ENCODE peak calls at places on chromosome X, in eight cellular contexts. One of them, this sample, is unnamed.
A peak's percentile ranks its signal among the peaks of the same experiment; 100 is the strongest.

GRCh38 chrX:113947548-113947947 is 636.3 kb upstream of the HTR2C start:
- DNase-seq in testis: no peak
- DNase-seq in mucosa of descending colon: no peak
- DNase-seq in esophagus squamous epithelium: no peak
- DNase-seq in mesenchymal stem cell: no peak
- DNase-seq in upper lobe of right lung: no peak
- DNase-seq in CD8-positive, alpha-beta T cell: no peak
- DNase-seq in tibial nerve: no peak
- DNase-seq in this sample: no peak

GRCh38 chrX:25442501-25442900 is 426.7 kb upstream of the ARX start:
- DNase-seq in testis: peak; percentile 13
- DNase-seq in mucosa of descending colon: no peak
- DNase-seq in esophagus squamous epithelium: no peak
- DNase-seq in mesenchymal stem cell: no peak
- DNase-seq in upper lobe of right lung: no peak
- DNase-seq in CD8-positive, alpha-beta T cell: no peak
- DNase-seq in tibial nerve: no peak
- DNase-seq in this sample: no peak

GRCh38 chrX:93319604-93320003 is 353.8 kb downstream of the NAP1L3 start:
- DNase-seq in testis: no peak
- DNase-seq in mucosa of descending colon: no peak
- DNase-seq in esophagus squamous epithelium: no peak
- DNase-seq in mesenchymal stem cell: no peak
- DNase-seq in upper lobe of right lung: no peak
- DNase-seq in CD8-positive, alpha-beta T cell: no peak
- DNase-seq in tibial nerve: no peak
- DNase-seq in this sample: no peak

GRCh38 chrX:39133971-39134370 is 332.7 kb downstream of the MID1IP1 start:
- DNase-seq in testis: no peak
- DNase-seq in mucosa of descending colon: peak; percentile 47
- DNase-seq in esophagus squamous epithelium: no peak
- DNase-seq in mesenchymal stem cell: no peak
- DNase-seq in upper lobe of right lung: no peak
- DNase-seq in CD8-positive, alpha-beta T cell: no peak
- DNase-seq in tibial nerve: no peak
- DNase-seq in this sample: no peak

GRCh38 chrX:132463411-132463810 is 25.4 kb downstream of the MBNL3 start:
- DNase-seq in testis: peak; percentile 67
- DNase-seq in mucosa of descending colon: no peak
- DNase-seq in esophagus squamous epithelium: no peak
- DNase-seq in mesenchymal stem cell: no peak
- DNase-seq in upper lobe of right lung: no peak
- DNase-seq in CD8-positive, alpha-beta T cell: no peak
- DNase-seq in tibial nerve: no peak
- DNase-seq in this sample: no peak

GRCh38 chrX:132395059-132395458 is 93.8 kb downstream of the MBNL3 start:
- DNase-seq in testis: no peak
- DNase-seq in mucosa of descending colon: no peak
- DNase-seq in esophagus squamous epithelium: no peak
- DNase-seq in mesenchymal stem cell: no peak
- DNase-seq in upper lobe of right lung: no peak
- DNase-seq in CD8-positive, alpha-beta T cell: no peak
- DNase-seq in tibial nerve: no peak
- DNase-seq in this sample: no peak

GRCh38 chrX:152915541-152916241 is 17.8 kb downstream of the ZNF185 start:
- DNase-seq in testis: peak; percentile 22
- DNase-seq in mucosa of descending colon: no peak
- DNase-seq in esophagus squamous epithelium: no peak
- DNase-seq in mesenchymal stem cell: peak; percentile 71
- DNase-seq in upper lobe of right lung: no peak
- DNase-seq in CD8-positive, alpha-beta T cell: no peak
- DNase-seq in tibial nerve: no peak
- DNase-seq in this sample: peak; percentile 45

GRCh38 chrX:112651766-112652165 is 28.0 kb downstream of the LHFPL1 start:
- DNase-seq in testis: no peak
- DNase-seq in mucosa of descending colon: no peak
- DNase-seq in esophagus squamous epithelium: no peak
- DNase-seq in mesenchymal stem cell: peak; percentile 16
- DNase-seq in upper lobe of right lung: no peak
- DNase-seq in CD8-positive, alpha-beta T cell: no peak
- DNase-seq in tibial nerve: no peak
- DNase-seq in this sample: no peak

GRCh38 chrX:150569155-150569477 is 695 bp downstream of the MTM1 start:
- DNase-seq in testis: no peak
- DNase-seq in mucosa of descending colon: peak; percentile 66
- DNase-seq in esophagus squamous epithelium: no peak
- DNase-seq in mesenchymal stem cell: no peak
- DNase-seq in upper lobe of right lung: peak; percentile 71
- DNase-seq in CD8-positive, alpha-beta T cell: peak; percentile 22
- DNase-seq in tibial nerve: no peak
- DNase-seq in this sample: no peak

GRCh38 chrX:156001667-156002021 is 4.1 kb downstream of the IL9R start:
- DNase-seq in testis: no peak
- DNase-seq in mucosa of descending colon: no peak
- DNase-seq in esophagus squamous epithelium: no peak
- DNase-seq in mesenchymal stem cell: no peak
- DNase-seq in upper lobe of right lung: no peak
- DNase-seq in CD8-positive, alpha-beta T cell: no peak
- DNase-seq in tibial nerve: no peak
- DNase-seq in this sample: no peak

GRCh38 chrX:7647826-7648225 is 195.1 kb upstream of the VCX start:
- DNase-seq in testis: no peak
- DNase-seq in mucosa of descending colon: no peak
- DNase-seq in esophagus squamous epithelium: no peak
- DNase-seq in mesenchymal stem cell: no peak
- DNase-seq in upper lobe of right lung: no peak
- DNase-seq in CD8-positive, alpha-beta T cell: no peak
- DNase-seq in tibial nerve: no peak
- DNase-seq in this sample: no peak

GRCh38 chrX:94058728-94059382 is 384.8 kb downstream of the FAM133A start:
- DNase-seq in testis: peak; percentile 48
- DNase-seq in mucosa of descending colon: no peak
- DNase-seq in esophagus squamous epithelium: no peak
- DNase-seq in mesenchymal stem cell: no peak
- DNase-seq in upper lobe of right lung: no peak
- DNase-seq in CD8-positive, alpha-beta T cell: no peak
- DNase-seq in tibial nerve: no peak
- DNase-seq in this sample: peak; percentile 1

GRCh38 chrX:39688576-39689373 is 409.0 kb downstream of the BCOR start:
- DNase-seq in testis: peak; percentile 53
- DNase-seq in mucosa of descending colon: peak; percentile 61
- DNase-seq in esophagus squamous epithelium: no peak
- DNase-seq in mesenchymal stem cell: peak; percentile 50
- DNase-seq in upper lobe of right lung: peak; percentile 81
- DNase-seq in CD8-positive, alpha-beta T cell: no peak
- DNase-seq in tibial nerve: peak; percentile 30
- DNase-seq in this sample: peak; percentile 54

GRCh38 chrX:72545990-72546389 is 26.7 kb downstream of the HDAC8 start:
- DNase-seq in testis: no peak
- DNase-seq in mucosa of descending colon: no peak
- DNase-seq in esophagus squamous epithelium: no peak
- DNase-seq in mesenchymal stem cell: no peak
- DNase-seq in upper lobe of right lung: no peak
- DNase-seq in CD8-positive, alpha-beta T cell: no peak
- DNase-seq in tibial nerve: no peak
- DNase-seq in this sample: no peak

GRCh38 chrX:13283512-13283911 is 36.3 kb downstream of the ATXN3L start:
- DNase-seq in testis: no peak
- DNase-seq in mucosa of descending colon: no peak
- DNase-seq in esophagus squamous epithelium: no peak
- DNase-seq in mesenchymal stem cell: no peak
- DNase-seq in upper lobe of right lung: no peak
- DNase-seq in CD8-positive, alpha-beta T cell: no peak
- DNase-seq in tibial nerve: no peak
- DNase-seq in this sample: no peak

GRCh38 chrX:119427024-119427794 is 28.1 kb downstream of the SLC25A43 start:
- DNase-seq in testis: peak; percentile 54
- DNase-seq in mucosa of descending colon: no peak
- DNase-seq in esophagus squamous epithelium: no peak
- DNase-seq in mesenchymal stem cell: peak; percentile 18
- DNase-seq in upper lobe of right lung: no peak
- DNase-seq in CD8-positive, alpha-beta T cell: peak; percentile 0
- DNase-seq in tibial nerve: no peak
- DNase-seq in this sample: no peak

GRCh38 chrX:43140546-43140945 is 362.6 kb upstream of the PPP1R2C start:
- DNase-seq in testis: no peak
- DNase-seq in mucosa of descending colon: no peak
- DNase-seq in esophagus squamous epithelium: no peak
- DNase-seq in mesenchymal stem cell: no peak
- DNase-seq in upper lobe of right lung: no peak
- DNase-seq in CD8-positive, alpha-beta T cell: no peak
- DNase-seq in tibial nerve: no peak
- DNase-seq in this sample: no peak

GRCh38 chrX:155434906-155435743 is 23.3 kb downstream of the F8A3 start:
- DNase-seq in testis: no peak
- DNase-seq in mucosa of descending colon: no peak
- DNase-seq in esophagus squamous epithelium: no peak
- DNase-seq in mesenchymal stem cell: no peak
- DNase-seq in upper lobe of right lung: no peak
- DNase-seq in CD8-positive, alpha-beta T cell: no peak
- DNase-seq in tibial nerve: no peak
- DNase-seq in this sample: no peak

GRCh38 chrX:132004728-132005127 is 18.4 kb upstream of the STK26 start:
- DNase-seq in testis: no peak
- DNase-seq in mucosa of descending colon: no peak
- DNase-seq in esophagus squamous epithelium: no peak
- DNase-seq in mesenchymal stem cell: peak; percentile 6
- DNase-seq in upper lobe of right lung: no peak
- DNase-seq in CD8-positive, alpha-beta T cell: no peak
- DNase-seq in tibial nerve: no peak
- DNase-seq in this sample: no peak

GRCh38 chrX:16838202-16839066 is 31.7 kb downstream of the RBBP7 start:
- DNase-seq in testis: no peak
- DNase-seq in mucosa of descending colon: no peak
- DNase-seq in esophagus squamous epithelium: no peak
- DNase-seq in mesenchymal stem cell: peak; percentile 75
- DNase-seq in upper lobe of right lung: no peak
- DNase-seq in CD8-positive, alpha-beta T cell: no peak
- DNase-seq in tibial nerve: no peak
- DNase-seq in this sample: peak; percentile 42

GRCh38 chrX:437636-438390 is 51.1 kb upstream of the PPP2R3B start:
- DNase-seq in testis: no peak
- DNase-seq in mucosa of descending colon: no peak
- DNase-seq in esophagus squamous epithelium: no peak
- DNase-seq in mesenchymal stem cell: no peak
- DNase-seq in upper lobe of right lung: peak; percentile 42
- DNase-seq in CD8-positive, alpha-beta T cell: no peak
- DNase-seq in tibial nerve: no peak
- DNase-seq in this sample: no peak

DNA sequence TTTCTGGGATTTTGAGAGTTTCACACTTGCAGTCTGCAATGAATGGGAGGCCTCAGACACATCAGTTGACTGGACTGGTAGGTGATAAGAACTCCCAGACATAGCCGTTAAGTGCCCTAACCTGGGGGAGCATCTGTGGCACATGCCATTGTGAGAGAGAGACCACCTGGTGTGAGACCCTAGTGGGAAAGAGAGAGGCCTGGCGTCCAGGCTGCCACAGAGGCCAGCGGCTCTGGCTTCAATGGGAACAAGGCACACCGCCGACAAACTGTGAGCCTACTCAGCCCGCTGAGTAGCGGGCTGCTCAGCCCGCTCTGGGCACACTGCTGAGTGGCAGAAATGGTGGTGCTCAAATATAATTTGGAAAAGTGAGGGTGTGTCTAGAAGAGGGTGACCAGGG is 34.0 kb downstream of the PHKA2 start:
- DNase-seq in testis: no peak
- DNase-seq in mucosa of descending colon: no peak
- DNase-seq in esophagus squamous epithelium: no peak
- DNase-seq in mesenchymal stem cell: no peak
- DNase-seq in upper lobe of right lung: no peak
- DNase-seq in CD8-positive, alpha-beta T cell: no peak
- DNase-seq in tibial nerve: no peak
- DNase-seq in this sample: no peak
- H3K36me3 ChIP-seq in testis: no peaks in the 10 kb centered on the region
- H3K36me3 ChIP-seq in mucosa of descending colon: no peaks in the 10 kb centered on the region
- H3K36me3 ChIP-seq in esophagus squamous epithelium: no peaks in the 10 kb centered on the region
- H3K36me3 ChIP-seq in mesenchymal stem cell: no peaks in the 10 kb centered on the region
- H3K36me3 ChIP-seq in upper lobe of right lung: no peaks in the 10 kb centered on the region
- H3K36me3 ChIP-seq in CD8-positive, alpha-beta T cell: peaks cover 7% of the 10 kb centered on the region
- H3K36me3 ChIP-seq in tibial nerve: no peaks in the 10 kb centered on the region
- H3K36me3 ChIP-seq in this sample: no peaks in the 10 kb centered on the region

GRCh38 chrX:46607916-46608315 is 34.4 kb downstream of the CHST7 start:
- DNase-seq in testis: no peak
- DNase-seq in mucosa of descending colon: no peak
- DNase-seq in esophagus squamous epithelium: no peak
- DNase-seq in mesenchymal stem cell: no peak
- DNase-seq in upper lobe of right lung: no peak
- DNase-seq in CD8-positive, alpha-beta T cell: no peak
- DNase-seq in tibial nerve: no peak
- DNase-seq in this sample: no peak
- H3K4me3 ChIP-seq in testis: no peak overlapping the region
- H3K4me3 ChIP-seq in mucosa of descending colon: no peak overlapping the region
- H3K4me3 ChIP-seq in esophagus squamous epithelium: no peak overlapping the region
- H3K4me3 ChIP-seq in mesenchymal stem cell: no peak overlapping the region
- H3K4me3 ChIP-seq in upper lobe of right lung: no peak overlapping the region
- H3K4me3 ChIP-seq in CD8-positive, alpha-beta T cell: no peak overlapping the region
- H3K4me3 ChIP-seq in tibial nerve: no peak overlapping the region
- H3K4me3 ChIP-seq in this sample: no peak overlapping the region

GRCh38 chrX:74853255-74853654 is 72.0 kb downstream of the NEXMIF start:
- DNase-seq in testis: no peak
- DNase-seq in mucosa of descending colon: no peak
- DNase-seq in esophagus squamous epithelium: no peak
- DNase-seq in mesenchymal stem cell: no peak
- DNase-seq in upper lobe of right lung: no peak
- DNase-seq in CD8-positive, alpha-beta T cell: no peak
- DNase-seq in tibial nerve: no peak
- DNase-seq in this sample: no peak
- H3K9me3 ChIP-seq in testis: no peaks in the 10 kb centered on the region
- H3K9me3 ChIP-seq in mucosa of descending colon: peaks cover 23% of the 10 kb centered on the region
- H3K9me3 ChIP-seq in esophagus squamous epithelium: no peaks in the 10 kb centered on the region
- H3K9me3 ChIP-seq in mesenchymal stem cell: peaks cover 73% of the 10 kb centered on the region
- H3K9me3 ChIP-seq in upper lobe of right lung: no peaks in the 10 kb centered on the region
- H3K9me3 ChIP-seq in CD8-positive, alpha-beta T cell: no peaks in the 10 kb centered on the region
- H3K9me3 ChIP-seq in tibial nerve: peaks cover 22% of the 10 kb centered on the region
- H3K9me3 ChIP-seq in this sample: no peaks in the 10 kb centered on the region

GRCh38 chrX:71541546-71542022 is 8.7 kb downstream of the OGT start:
- DNase-seq in testis: no peak
- DNase-seq in mucosa of descending colon: no peak
- DNase-seq in esophagus squamous epithelium: no peak
- DNase-seq in mesenchymal stem cell: peak; percentile 84
- DNase-seq in upper lobe of right lung: no peak
- DNase-seq in CD8-positive, alpha-beta T cell: no peak
- DNase-seq in tibial nerve: no peak
- DNase-seq in this sample: peak; percentile 30

GRCh38 chrX:71543316-71543715 is 10.4 kb downstream of the OGT start:
- DNase-seq in testis: no peak
- DNase-seq in mucosa of descending colon: no peak
- DNase-seq in esophagus squamous epithelium: no peak
- DNase-seq in mesenchymal stem cell: peak; percentile 74
- DNase-seq in upper lobe of right lung: no peak
- DNase-seq in CD8-positive, alpha-beta T cell: no peak
- DNase-seq in tibial nerve: no peak
- DNase-seq in this sample: peak; percentile 46

GRCh38 chrX:71540801-71541545 is 8.1 kb downstream of the OGT start:
- DNase-seq in testis: no peak
- DNase-seq in mucosa of descending colon: no peak
- DNase-seq in esophagus squamous epithelium: no peak
- DNase-seq in mesenchymal stem cell: no peak
- DNase-seq in upper lobe of right lung: no peak
- DNase-seq in CD8-positive, alpha-beta T cell: no peak
- DNase-seq in tibial nerve: no peak
- DNase-seq in this sample: no peak

GRCh38 chrX:71542411-71542810 is 9.5 kb downstream of the OGT start:
- DNase-seq in testis: no peak
- DNase-seq in mucosa of descending colon: no peak
- DNase-seq in esophagus squamous epithelium: no peak
- DNase-seq in mesenchymal stem cell: peak; percentile 43
- DNase-seq in upper lobe of right lung: no peak
- DNase-seq in CD8-positive, alpha-beta T cell: no peak
- DNase-seq in tibial nerve: no peak
- DNase-seq in this sample: no peak

GRCh38 chrX:71542825-71543224 is 9.9 kb downstream of the OGT start:
- DNase-seq in testis: no peak
- DNase-seq in mucosa of descending colon: no peak
- DNase-seq in esophagus squamous epithelium: no peak
- DNase-seq in mesenchymal stem cell: no peak
- DNase-seq in upper lobe of right lung: no peak
- DNase-seq in CD8-positive, alpha-beta T cell: no peak
- DNase-seq in tibial nerve: no peak
- DNase-seq in this sample: no peak
- H3K36me3 ChIP-seq in testis: no peaks in the 10 kb centered on the region
- H3K36me3 ChIP-seq in mucosa of descending colon: no peaks in the 10 kb centered on the region
- H3K36me3 ChIP-seq in esophagus squamous epithelium: peaks cover 7% of the 10 kb centered on the region
- H3K36me3 ChIP-seq in mesenchymal stem cell: peaks cover 55% of the 10 kb centered on the region
- H3K36me3 ChIP-seq in upper lobe of right lung: peaks cover 29% of the 10 kb centered on the region
- H3K36me3 ChIP-seq in CD8-positive, alpha-beta T cell: peaks cover 25% of the 10 kb centered on the region
- H3K36me3 ChIP-seq in tibial nerve: no peaks in the 10 kb centered on the region
- H3K36me3 ChIP-seq in this sample: peaks cover 59% of the 10 kb centered on the region

This sample was measured in MG63.